ENCODE peak calls at places on chromosomes 12 and 14, in seven cellular contexts. R, P, J, N, V, L and I are unnamed samples.

GRCh38 chr14:56666716-56667115 is 87.1 kb downstream of the TMEM260 start:
- DNase-seq in L (peak; percentile 64), J (peak; percentile 42), N (no peak), V (no peak), P (no peak), R (peak; percentile 41), I (peak; percentile 82)

GRCh38 chr12:2412305-2412643 is 359.5 kb downstream of the CACNA1C start:
- DNase-seq in L (no peak), R (no peak), N (peak; percentile 46), V (no peak), J (no peak), P (no peak), I (no peak)

GRCh38 chr14:90483551-90483950 is 86.7 kb downstream of the CALM1 start:
- DNase-seq in N (no peak), L (no peak), P (peak; percentile 12), R (no peak), J (no peak), V (no peak), I (no peak)

GRCh38 chr12:65823481-65824313 is 586 bp upstream of the HMGA2 start:
- DNase-seq in R (peak; percentile 86), L (peak; percentile 81), N (peak; percentile 84), J (peak; percentile 89), V (peak; percentile 61), P (peak; percentile 89), I (peak; percentile 72)

GRCh38 chr14:100532154-100532915 is 54.9 kb downstream of the BEGAIN start:
- DNase-seq in V (no peak), L (peak; percentile 23), P (no peak), J (no peak), R (no peak), N (no peak), I (no peak)

GRCh38 chr14:69574266-69574953 is at the start of gene CCDC177:
- DNase-seq in R (peak; percentile 82), V (peak; percentile 73), L (peak; percentile 48), J (peak; percentile 67), P (peak; percentile 89), N (peak; percentile 94), I (peak; percentile 79)

GRCh38 chr14:26860111-26860510 is 262.3 kb upstream of the NOVA1 start:
- DNase-seq in V (no peak), J (no peak), L (no peak), P (no peak), N (no peak), R (no peak), I (no peak)

GRCh38 chr12:92502417-92503028 is 200.3 kb upstream of the PLEKHG7 start:
- DNase-seq in N (no peak), J (no peak), L (no peak), P (no peak), R (peak; percentile 12), V (no peak), I (peak; percentile 7)

GRCh38 chr12:109513977-109514376 is 36.5 kb downstream of the UBE3B start:
- DNase-seq in V (no peak), N (no peak), R (no peak), J (no peak), L (peak; percentile 7), P (no peak), I (peak; percentile 21)
- TF ChIP-seq EZH2 in V (no peak), N (no peak), R (no peak), J (no peak), L (no peak), P (no peak), I (no peak)

DNA sequence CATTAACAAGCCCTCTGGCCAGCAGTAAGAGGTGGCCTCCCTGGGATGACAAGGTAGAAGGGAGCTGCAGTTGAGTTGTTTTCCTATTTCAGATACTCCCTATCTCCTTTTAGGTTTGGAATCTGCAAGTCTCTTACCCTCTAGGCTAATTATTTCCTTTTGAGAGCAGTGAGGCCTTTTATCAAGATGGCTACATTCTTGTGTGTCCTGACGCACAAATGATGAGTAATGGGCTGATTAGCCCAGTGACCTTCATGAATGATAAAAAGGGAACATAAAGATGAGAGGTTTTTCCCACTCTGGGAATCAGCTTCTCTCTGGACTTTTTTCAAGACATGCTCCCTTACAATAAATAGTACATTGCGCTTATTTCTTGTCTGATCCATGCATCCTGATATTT is 22.9 kb downstream of the DYRK2 start:
- DNase-seq in J (peak; percentile 63), L (no peak), R (peak; percentile 42), V (no peak), P (no peak), N (no peak), I (no peak)
- TF ChIP-seq EZH2 in J (no peak), L (no peak), R (no peak), V (no peak), P (no peak), N (no peak), I (no peak)

DNA sequence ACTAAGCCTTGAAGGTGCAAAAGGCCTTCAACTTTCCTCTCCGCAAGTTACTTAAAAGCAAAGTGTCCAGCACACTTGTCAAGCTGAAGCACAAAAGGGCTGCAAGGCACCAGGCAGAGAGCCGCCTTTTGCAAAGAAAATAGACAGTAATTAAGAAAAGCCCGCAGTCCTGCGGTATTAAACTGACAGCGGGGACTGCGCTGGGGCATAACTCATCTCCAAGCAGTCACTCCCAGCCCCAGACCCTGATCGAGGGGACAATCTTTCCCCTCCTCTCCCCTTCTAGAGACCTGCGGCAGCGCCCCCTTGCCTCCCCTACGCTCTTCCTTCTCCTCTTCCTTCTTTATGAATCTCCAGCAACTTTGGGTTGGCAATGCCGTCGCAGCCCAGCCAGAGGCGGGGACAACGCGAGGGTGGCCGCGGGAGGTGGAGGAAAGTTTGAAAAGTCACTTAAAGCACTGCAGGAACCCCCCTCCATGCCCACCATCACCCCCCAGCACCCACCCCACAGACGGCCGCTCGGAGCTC is 200.9 kb upstream of the CAND1 start:
- DNase-seq in P (peak; percentile 76), R (peak; percentile 44), N (peak; percentile 74), L (peak; percentile 29), J (no peak), V (peak; percentile 29), I (peak; percentile 17)
- TF ChIP-seq EZH2 in P (no peak), R (no peak), N (no peak), L (no peak), J (peak; percentile 56), V (no peak), I (no peak)

DNA sequence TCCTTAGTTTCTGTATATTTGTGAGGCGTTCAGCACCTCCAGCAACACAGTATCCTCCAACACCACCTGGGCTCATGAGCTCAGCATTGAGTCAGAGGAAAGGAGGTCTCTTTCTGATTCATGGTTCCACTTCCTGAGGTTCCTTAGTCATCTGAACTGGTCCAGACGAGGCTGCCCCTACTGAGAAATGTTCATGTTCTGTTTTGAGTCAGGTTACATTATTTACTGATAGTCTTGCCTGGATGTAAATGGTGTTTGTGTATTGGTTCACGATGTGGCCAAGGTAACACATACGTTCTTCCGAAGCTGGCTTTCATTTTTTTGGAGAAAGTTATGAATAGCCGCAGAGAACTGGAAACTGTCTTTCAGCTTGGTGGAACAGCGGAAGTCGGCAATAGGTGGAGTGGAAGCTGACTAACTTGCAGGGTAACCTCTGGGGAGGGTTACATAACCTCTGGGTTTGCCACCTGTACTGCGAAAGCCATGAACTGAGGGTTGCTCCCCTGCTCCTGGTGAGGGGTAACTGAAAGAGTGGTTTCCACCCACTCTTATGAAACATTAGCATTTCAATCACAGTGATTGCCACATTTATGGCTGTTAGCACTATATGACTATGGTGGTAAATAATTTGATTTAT is 42.2 kb upstream of the MANSC4 start:
- DNase-seq in L (peak; percentile 98), J (peak; percentile 94), R (no peak), V (peak; percentile 67), N (no peak), P (no peak), I (peak; percentile 99)
- TF ChIP-seq EZH2 in L (no peak), J (no peak), R (no peak), V (no peak), N (no peak), P (no peak), I (no peak)

GRCh38 chr12:132561784-132562156 is 48.6 kb downstream of the LRCOL1 start:
- DNase-seq in L (peak; percentile 12), V (peak; percentile 37), R (peak; percentile 65), J (peak; percentile 34), N (peak; percentile 74), P (peak; percentile 82), I (peak; percentile 46)
- TF ChIP-seq EZH2 in L (no peak), V (no peak), R (no peak), J (no peak), N (no peak), P (no peak), I (no peak)

GRCh38 chr14:99246536-99247083 is 25.4 kb downstream of the BCL11B start:
- DNase-seq in J (no peak), N (peak; percentile 51), V (no peak), P (peak; percentile 73), R (no peak), L (no peak), I (no peak)
- TF ChIP-seq EZH2 in J (no peak), N (peak; percentile 63), V (no peak), P (no peak), R (no peak), L (no peak), I (no peak)

GRCh38 chr12:52011602-52012214 is 5.0 kb downstream of the TAMALIN start:
- DNase-seq in P (no peak), R (no peak), N (no peak), V (no peak), J (no peak), L (no peak), I (no peak)

GRCh38 chr12:52013626-52014310 is 7.0 kb downstream of the TAMALIN start:
- DNase-seq in P (peak; percentile 33), R (no peak), L (no peak), J (no peak), N (no peak), V (no peak), I (no peak)

GRCh38 chr12:52015393-52016081 is 8.8 kb downstream of the TAMALIN start:
- DNase-seq in P (no peak), N (no peak), V (no peak), R (no peak), J (no peak), L (peak; percentile 66), I (no peak)

GRCh38 chr12:52018448-52019122 is 11.8 kb downstream of the TAMALIN start:
- DNase-seq in N (no peak), L (no peak), J (no peak), V (no peak), P (no peak), R (no peak), I (no peak)

GRCh38 chr12:52014567-52015392 is 8.0 kb downstream of the TAMALIN start:
- DNase-seq in N (peak; percentile 68), L (no peak), R (no peak), P (peak; percentile 80), V (no peak), J (no peak), I (no peak)
- TF ChIP-seq EZH2 in N (no peak), L (no peak), R (no peak), P (no peak), V (no peak), J (no peak), I (no peak)

DNA sequence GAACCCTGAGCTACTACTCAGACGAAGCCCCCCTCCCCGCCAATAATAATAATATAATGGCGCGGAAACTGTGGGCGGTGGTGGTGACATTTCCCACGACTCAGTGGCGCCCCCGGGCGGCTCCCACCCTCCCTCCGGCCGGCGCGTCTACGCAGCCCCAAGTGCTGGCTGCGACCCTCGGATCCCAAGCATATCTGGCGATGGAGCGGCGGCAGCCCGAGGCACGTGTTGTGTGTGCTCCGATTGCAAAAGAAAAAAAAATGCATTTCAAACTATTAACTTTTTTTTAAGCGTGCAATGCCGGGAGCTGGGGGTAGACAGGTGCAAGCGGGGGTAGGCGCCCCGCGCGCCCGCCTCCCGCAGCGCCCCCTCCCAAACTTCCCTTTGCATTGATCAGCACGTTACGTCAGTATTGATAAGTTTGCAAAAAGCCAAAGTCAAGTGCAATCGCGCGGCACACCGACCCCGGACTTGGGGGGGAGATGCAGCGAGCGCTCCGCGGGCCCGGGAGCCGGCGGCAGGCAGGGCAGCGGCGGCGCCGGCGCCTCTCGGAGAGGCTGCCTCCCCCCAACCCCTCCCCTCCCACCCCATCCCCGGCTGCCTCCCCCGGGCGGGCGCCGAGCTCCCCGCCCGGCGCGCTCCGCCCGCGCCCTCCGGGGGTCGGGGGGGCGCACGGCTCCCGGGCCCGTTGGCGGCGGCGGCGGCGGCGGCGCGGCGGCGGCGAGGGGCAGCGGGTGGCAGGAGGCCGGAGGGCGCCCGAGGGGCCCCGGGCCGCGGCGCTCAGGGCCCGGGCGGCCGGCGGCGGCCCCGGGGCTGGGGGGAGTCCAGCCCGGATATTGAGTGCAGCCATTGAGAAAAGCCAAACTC is 113.1 kb upstream of the MYL2 start:
- DNase-seq in R (peak; percentile 17), N (peak; percentile 72), L (no peak), P (peak; percentile 77), J (no peak), V (no peak), I (no peak)
- TF ChIP-seq EZH2 in R (peak; percentile 93), N (no peak), L (no peak), P (no peak), J (peak; percentile 84), V (no peak), I (peak; percentile 99)